ENCODE peak calls at places on chromosomes 7 and 10, in ten cellular contexts. Z, O, E, D, H, C, M, R, B and N are unnamed samples.

GRCh38 chr10:74153123-74153522 is 2.1 kb downstream of the ADK start:
- DNase-seq in M (peak; percentile 69), C (no peak), O (no peak), B (no peak), R (no peak), Z (peak; percentile 45), D (no peak), H (no peak), E (no peak), N (peak; percentile 34)

GRCh38 chr7:47301657-47302295 is 280.1 kb downstream of the TNS3 start:
- DNase-seq in E (no peak), M (no peak), Z (no peak), C (no peak), O (no peak), D (no peak), R (no peak), H (no peak), B (no peak), N (no peak)

GRCh38 chr10:58697691-58698090 is 185.0 kb downstream of the BICC1 start:
- DNase-seq in H (no peak), M (no peak), B (no peak), O (no peak), D (no peak), E (no peak), C (no peak), Z (peak; percentile 10), R (no peak), N (no peak)

GRCh38 chr7:19369806-19370205 is 224.6 kb upstream of the FERD3L start:
- DNase-seq in M (no peak), O (no peak), B (no peak), E (no peak), Z (no peak), C (no peak), R (no peak), D (no peak), H (no peak), N (no peak)

GRCh38 chr7:33873981-33874750 is 31.2 kb upstream of the BMPER start:
- DNase-seq in M (peak; percentile 49), B (no peak), R (no peak), D (no peak), Z (peak; percentile 37), E (no peak), H (no peak), C (no peak), O (no peak), N (no peak)

GRCh38 chr7:82079527-82079926 is 309.7 kb upstream of the HGF start:
- DNase-seq in Z (no peak), R (no peak), O (no peak), C (no peak), D (no peak), B (no peak), E (no peak), M (no peak), H (no peak), N (no peak)

GRCh38 chr10:112637901-112638300 is 190.9 kb downstream of the VTI1A start:
- DNase-seq in D (no peak), O (no peak), B (no peak), H (no peak), E (no peak), Z (no peak), M (no peak), R (no peak), C (no peak), N (no peak)

GRCh38 chr10:45372251-45372951 is 1.6 kb upstream of the ALOX5 start:
- DNase-seq in H (no peak), R (no peak), Z (no peak), E (no peak), C (no peak), O (no peak), M (no peak), B (no peak), D (no peak), N (no peak)

GRCh38 chr7:81333004-81333403 is 414.2 kb upstream of the SEMA3C start:
- DNase-seq in M (peak; percentile 43), E (no peak), H (no peak), B (no peak), D (no peak), C (no peak), O (no peak), Z (no peak), R (no peak), N (no peak)

GRCh38 chr7:132276986-132277716 is 299.1 kb downstream of the PLXNA4 start:
- DNase-seq in O (no peak), R (no peak), Z (peak; percentile 59), M (no peak), E (no peak), B (no peak), D (no peak), C (no peak), H (no peak), N (no peak)

GRCh38 chr7:98553666-98554065 is 63.4 kb upstream of the NPTX2 start:
- DNase-seq in M (no peak), B (no peak), E (no peak), D (no peak), R (no peak), O (no peak), Z (no peak), H (no peak), C (no peak), N (no peak)

GRCh38 chr10:68727146-68727545 is 6.1 kb downstream of the CCAR1 start:
- DNase-seq in R (no peak), E (no peak), D (no peak), H (no peak), M (no peak), O (no peak), C (no peak), Z (no peak), B (no peak), N (no peak)

GRCh38 chr7:94145602-94146001 is 141.4 kb upstream of the BET1 start:
- DNase-seq in E (no peak), R (no peak), C (no peak), M (peak; percentile 45), B (no peak), D (no peak), H (no peak), O (no peak), Z (peak; percentile 75), N (no peak)

GRCh38 chr10:119688033-119688508 is 36.9 kb downstream of the BAG3 start:
- DNase-seq in C (no peak), D (no peak), O (no peak), H (no peak), M (no peak), Z (peak; percentile 49), R (no peak), E (peak; percentile 13), B (peak; percentile 51), N (no peak)

GRCh38 chr7:1056785-1057410 is 12.6 kb downstream of the GPR146 start:
- DNase-seq in M (no peak), O (no peak), E (no peak), D (peak; percentile 63), B (no peak), H (no peak), R (no peak), C (no peak), Z (no peak), N (no peak)
- H3K27ac ChIP-seq in M (no peak overlapping the region), O (no peak overlapping the region), E (no peak overlapping the region), D (no peak overlapping the region), B (no peak overlapping the region), H (no peak overlapping the region), R (no peak overlapping the region), C (peak overlapping the region; percentile 88), Z (no peak overlapping the region), N (no peak overlapping the region)

DNA sequence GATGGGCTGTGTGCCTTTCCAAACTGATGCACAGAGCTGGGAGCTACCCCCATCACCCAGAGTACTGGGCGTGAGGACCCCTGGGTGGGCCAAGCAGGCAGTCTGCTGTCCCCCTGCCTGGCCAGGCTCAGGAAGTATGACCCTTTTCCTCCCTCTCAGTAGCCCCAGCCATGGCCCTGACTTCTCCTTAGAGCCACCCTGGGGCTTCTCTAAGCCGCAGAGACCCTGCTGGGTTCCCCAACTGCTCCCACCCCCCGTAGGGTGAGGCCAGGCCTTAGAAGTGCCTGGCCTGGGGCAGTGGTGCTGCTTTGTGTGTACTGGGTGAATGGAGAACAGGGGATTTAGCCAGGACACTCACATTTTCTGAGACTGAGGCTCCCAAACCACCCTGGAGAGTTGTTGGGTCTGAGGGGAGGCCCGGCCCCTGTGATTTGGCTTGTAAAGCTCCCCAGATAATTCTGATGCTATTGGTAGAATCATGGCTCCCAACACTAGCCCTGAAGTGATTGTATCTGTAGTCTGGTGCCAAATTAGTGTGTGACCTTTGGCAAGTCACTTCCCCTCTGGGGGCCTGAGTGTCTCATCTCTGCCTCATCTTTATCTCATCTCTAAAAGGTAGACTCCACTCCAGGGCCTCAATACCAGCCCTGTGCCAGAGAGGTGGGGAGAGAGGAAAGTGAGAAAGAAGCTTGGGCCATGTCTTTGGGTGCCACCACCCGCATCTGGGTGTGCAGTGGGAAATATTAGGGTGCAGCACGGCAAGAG is 99.7 kb upstream of the PPIF start:
- DNase-seq in H (no peak), B (no peak), O (no peak), Z (no peak), C (no peak), D (no peak), M (no peak), E (no peak), R (no peak), N (no peak)
- H3K27ac ChIP-seq in H (peak overlapping the region; percentile 91), B (no peak overlapping the region), O (peak overlapping the region; percentile 91), Z (no peak overlapping the region), C (peak overlapping the region; percentile 73), D (peak overlapping the region; percentile 80), M (no peak overlapping the region), E (no peak overlapping the region), R (peak overlapping the region; percentile 74), N (no peak overlapping the region)

DNA sequence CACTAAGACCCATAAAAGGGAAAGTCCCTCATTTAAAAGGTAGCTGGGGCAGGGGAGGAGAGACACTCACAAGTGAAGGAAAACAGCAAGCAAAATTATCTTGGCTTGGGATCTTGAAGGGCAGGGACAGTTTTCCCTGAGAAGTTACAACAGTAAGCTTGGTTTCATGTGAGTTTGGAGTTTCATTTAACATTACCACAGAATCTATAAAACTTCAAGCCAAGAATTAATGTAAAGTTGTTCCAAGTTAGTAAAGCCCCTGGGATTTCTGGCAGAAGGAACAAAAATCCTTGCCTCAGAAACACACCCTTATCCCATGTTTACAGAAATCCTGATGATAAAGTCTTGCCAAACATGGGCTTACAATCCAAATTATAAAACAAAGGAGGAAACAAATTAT is 19.3 kb downstream of the CRPPA start:
- DNase-seq in O (no peak), C (no peak), B (no peak), H (no peak), M (peak; percentile 68), Z (no peak), D (no peak), R (no peak), E (no peak), N (no peak)
- H3K27ac ChIP-seq in O (no peak overlapping the region), C (no peak overlapping the region), B (no peak overlapping the region), H (no peak overlapping the region), M (no peak overlapping the region), Z (no peak overlapping the region), D (no peak overlapping the region), R (no peak overlapping the region), E (no peak overlapping the region), N (no peak overlapping the region)

DNA sequence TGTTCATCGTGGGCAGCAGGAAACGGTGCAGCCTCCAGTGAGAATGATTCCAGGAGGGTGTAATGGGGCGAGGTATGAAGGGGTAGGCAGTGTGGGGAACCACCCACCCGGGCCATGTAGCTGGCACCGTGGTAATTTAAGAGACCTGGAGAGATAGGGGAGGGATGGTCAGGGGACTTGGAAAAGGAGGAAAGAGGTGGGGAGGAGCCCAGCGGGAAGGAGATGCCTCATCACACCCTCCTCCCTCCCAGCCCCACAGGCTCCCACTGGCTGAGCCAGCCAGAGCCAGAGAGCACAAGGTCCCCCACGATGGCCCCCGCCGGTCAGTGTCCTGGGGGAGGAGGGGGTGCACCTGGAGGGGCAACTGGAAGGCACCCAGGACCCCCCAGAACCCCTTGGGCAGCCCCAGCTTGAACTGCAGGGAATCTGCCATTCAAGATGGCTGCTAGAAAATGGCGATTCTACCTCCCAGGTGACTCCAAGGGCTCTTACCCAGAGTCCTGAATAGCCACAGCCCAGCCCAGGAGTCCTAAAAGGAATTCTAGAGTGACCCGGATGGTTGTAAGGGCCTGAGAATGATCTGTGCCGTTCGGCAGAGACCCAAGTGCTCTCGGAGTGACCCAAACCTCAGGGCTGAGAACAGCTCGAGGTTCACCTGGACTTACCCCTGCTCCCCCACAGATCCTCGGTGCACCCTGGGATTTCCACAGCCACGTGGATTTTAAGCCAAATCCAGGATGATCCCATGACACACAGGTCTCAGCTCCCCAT is 28.8 kb downstream of the CALML3 start:
- DNase-seq in H (no peak), D (peak; percentile 54), Z (no peak), E (no peak), O (no peak), C (peak; percentile 30), M (no peak), R (no peak), B (no peak), N (no peak)
- H3K27ac ChIP-seq in H (no peak overlapping the region), D (no peak overlapping the region), Z (no peak overlapping the region), E (no peak overlapping the region), O (peak overlapping the region; percentile 52), C (no peak overlapping the region), M (no peak overlapping the region), R (no peak overlapping the region), B (no peak overlapping the region), N (no peak overlapping the region)